ENCODE peak calls at places on chromosomes 4 and X, in six cellular contexts. H, K, D, U, R and S are unnamed samples.

GRCh38 chr4:87150498-87151261 is 69.7 kb downstream of the KLHL8 start:
- DNase-seq in D (peak), H (peak), U (peak), K (peak), R (peak), S (no peak)

GRCh38 chrX:19017271-19017670 is 33.4 kb upstream of the PHKA2 start:
- DNase-seq in R (peak), H (no peak), U (peak), D (no peak), K (peak), S (no peak)

GRCh38 chrX:39645059-39645895 is 452.5 kb downstream of the BCOR start:
- DNase-seq in R (no peak), D (no peak), U (peak), H (no peak), K (peak), S (peak)

GRCh38 chr4:38231626-38232025 is 271.4 kb downstream of the PTTG2 start:
- DNase-seq in R (no peak), U (peak), D (no peak), H (no peak), K (no peak), S (no peak)

GRCh38 chr4:149784018-149784417 is 31.6 kb downstream of the IQCM start:
- DNase-seq in U (no peak), H (no peak), D (no peak), K (peak), R (no peak), S (no peak)

GRCh38 chr4:159177265-159178146 is 74.6 kb downstream of the RAPGEF2 start:
- DNase-seq in K (no peak), D (no peak), R (no peak), U (no peak), H (no peak), S (no peak)

GRCh38 chr4:66943117-66943516 is 602.2 kb downstream of the CENPC start:
- DNase-seq in R (no peak), K (no peak), U (no peak), D (peak), H (no peak), S (no peak)

GRCh38 chr4:171644430-171645057 is 168.7 kb upstream of the GALNTL6 start:
- DNase-seq in H (no peak), R (no peak), U (no peak), D (peak), K (no peak), S (no peak)

GRCh38 chr4:71586087-71586763 is 197.7 kb downstream of the GC start:
- DNase-seq in U (no peak), R (no peak), D (no peak), H (no peak), K (peak), S (no peak)

GRCh38 chrX:69229436-69229835 is 64.2 kb upstream of the PJA1 start:
- DNase-seq in D (no peak), K (peak), U (no peak), H (no peak), R (no peak), S (no peak)

DNA sequence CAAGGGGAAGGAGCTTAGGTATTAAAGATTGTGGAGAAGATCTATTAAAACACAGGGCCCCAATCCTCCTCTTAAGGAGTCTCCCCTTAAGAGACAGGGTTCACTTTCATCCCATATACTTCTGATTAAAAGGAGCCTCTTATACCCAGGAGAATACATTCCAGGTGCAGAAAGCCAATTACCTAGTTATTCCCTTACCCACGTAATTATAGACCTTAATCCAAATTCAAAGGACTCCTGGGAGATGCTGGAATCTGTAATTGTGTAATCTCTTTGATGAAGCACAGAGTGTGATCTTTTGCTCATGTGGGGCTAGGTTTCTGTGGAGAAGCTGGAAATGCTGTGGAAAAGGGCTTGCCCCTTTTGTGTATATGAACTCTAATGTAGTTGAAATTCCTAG is 1.4 kb upstream of the SEC24B start:
- DNase-seq in U (no peak), H (no peak), K (no peak), R (no peak), D (no peak), S (no peak)
- H3K9ac ChIP-seq in U (no peak), H (peak), K (no peak), R (peak), D (no peak), S (peak)

GRCh38 chr4:140150886-140151699 is 2.9 kb downstream of the MAML3 start:
- DNase-seq in K (peak), R (peak), H (peak), U (peak), D (peak), S (peak)

GRCh38 chr4:140151700-140152014 is 2.3 kb downstream of the MAML3 start:
- DNase-seq in U (peak), H (peak), D (peak), R (no peak), K (peak), S (peak)

GRCh38 chr4:140152760-140153418 is 1.1 kb downstream of the MAML3 start:
- DNase-seq in H (no peak), D (peak), K (peak), R (peak), U (peak), S (peak)

GRCh38 chr4:140153419-140153743 is 603 bp downstream of the MAML3 start:
- DNase-seq in H (no peak), K (no peak), R (no peak), D (no peak), U (no peak), S (no peak)

DNA sequence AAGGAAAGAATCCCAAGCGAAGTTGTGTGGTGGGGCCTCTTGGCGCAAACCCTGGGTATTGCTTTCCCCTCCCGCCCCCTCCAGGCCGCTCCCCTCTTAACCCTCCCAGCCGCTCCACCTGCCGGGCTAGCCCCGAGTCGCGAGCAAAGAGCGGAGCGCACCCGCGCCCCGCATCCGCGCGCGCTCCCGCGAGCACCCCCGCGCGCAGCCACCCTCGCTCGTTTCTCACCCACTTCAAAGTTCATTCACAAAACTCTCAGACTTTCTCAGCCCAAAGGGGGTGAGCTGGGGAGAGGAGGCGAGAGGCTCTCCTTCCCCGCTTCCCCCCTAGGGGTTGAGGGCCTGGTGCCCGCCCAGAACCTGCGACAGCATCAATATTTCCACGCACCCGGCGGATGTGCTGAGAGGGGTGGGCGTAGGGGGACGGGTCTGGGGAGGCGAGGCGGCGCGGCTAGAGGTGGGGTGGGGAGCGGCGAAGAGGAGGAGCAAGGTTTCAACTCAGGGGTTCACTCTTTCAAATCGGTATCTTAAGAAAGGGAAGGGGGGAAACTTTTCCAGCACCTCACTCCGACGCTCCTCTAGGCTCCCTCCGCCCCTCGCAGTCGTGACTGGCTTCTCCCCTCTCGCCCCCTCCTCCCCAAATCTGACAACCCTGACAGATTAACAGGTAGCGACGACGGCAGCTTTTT is 1.8 kb downstream of the MAML3 start:
- DNase-seq in H (peak), K (peak), R (peak), U (peak), D (peak), S (peak)
- TF ChIP-seq CTCF in H (no peak), K (peak), R (peak), U (no peak), D (peak), S (no peak)

DNA sequence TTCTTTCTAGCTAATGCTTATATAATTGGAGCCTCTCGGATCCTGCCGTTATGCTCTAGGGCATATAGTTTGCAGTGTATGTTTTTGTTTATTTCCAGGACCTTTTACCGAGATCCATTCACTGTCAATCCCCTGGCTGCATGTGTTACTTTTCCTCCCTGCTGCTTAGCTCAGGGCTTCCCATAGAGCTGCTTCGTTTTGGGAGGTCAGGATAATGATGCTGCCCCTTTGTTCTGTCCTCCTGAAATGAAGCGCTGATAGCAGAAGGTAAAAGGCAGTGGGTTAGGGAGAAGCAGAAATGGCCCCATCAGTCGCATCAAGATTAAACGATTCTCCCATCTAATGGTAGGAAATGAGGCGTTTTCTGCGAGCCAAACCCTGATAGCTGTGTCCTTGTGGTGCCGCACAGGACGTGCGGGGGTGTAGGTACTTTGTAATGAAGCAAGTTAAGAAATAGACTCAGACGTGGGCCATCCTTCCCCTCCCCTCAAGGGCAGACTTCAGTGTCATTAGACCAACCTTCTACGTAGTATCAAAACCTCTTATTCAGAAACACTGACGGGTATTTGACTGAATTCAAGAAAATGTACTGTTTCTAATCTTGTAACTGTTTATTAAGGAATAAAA is 37.3 kb downstream of the AFF2 start:
- DNase-seq in D (no peak), R (no peak), U (no peak), K (no peak), H (no peak), S (no peak)
- H3K4me3 ChIP-seq in D (no peak), R (no peak), U (no peak), K (no peak), H (no peak), S (no peak)

GRCh38 chrX:41167888-41168287 is 82.6 kb downstream of the USP9X start:
- DNase-seq in R (no peak), U (no peak), D (no peak), K (peak), H (no peak), S (no peak)

GRCh38 chrX:41164469-41164868 is 79.2 kb downstream of the USP9X start:
- DNase-seq in U (peak), H (no peak), K (no peak), D (no peak), R (no peak), S (no peak)
- H3K9ac ChIP-seq in U (no peak), H (no peak), K (no peak), D (no peak), R (no peak), S (no peak)

GRCh38 chr4:56226579-56226978 is 160.7 kb downstream of the AASDH start:
- DNase-seq in R (peak), U (no peak), H (no peak), D (no peak), K (no peak), S (no peak)
- TF ChIP-seq CTCF in R (no peak), U (no peak), H (no peak), D (no peak), K (no peak), S (no peak)

DNA sequence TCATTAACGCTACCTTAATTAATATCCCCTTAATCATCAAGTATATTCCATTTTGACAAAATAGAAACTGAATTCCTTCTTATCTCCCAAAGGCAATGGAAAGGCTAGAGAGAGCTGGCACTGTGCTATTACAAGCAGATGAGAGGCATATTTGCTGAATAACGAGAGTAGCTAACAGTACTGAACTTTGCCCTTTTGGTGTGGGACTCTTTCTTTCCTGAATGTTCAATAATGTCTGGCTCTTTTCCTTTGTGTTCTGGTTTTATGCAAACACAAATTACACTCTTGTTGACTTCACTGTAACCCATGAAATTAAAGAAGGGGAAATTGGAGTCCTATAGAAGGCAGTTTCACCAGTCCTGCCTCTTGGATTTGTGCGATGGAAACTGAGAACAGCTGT is 63.5 kb downstream of the SHROOM3 start:
- DNase-seq in R (no peak), U (no peak), H (no peak), D (no peak), K (no peak), S (no peak)
- H3K4me3 ChIP-seq in R (no peak), U (no peak), H (no peak), D (no peak), K (no peak), S (no peak)

DNA sequence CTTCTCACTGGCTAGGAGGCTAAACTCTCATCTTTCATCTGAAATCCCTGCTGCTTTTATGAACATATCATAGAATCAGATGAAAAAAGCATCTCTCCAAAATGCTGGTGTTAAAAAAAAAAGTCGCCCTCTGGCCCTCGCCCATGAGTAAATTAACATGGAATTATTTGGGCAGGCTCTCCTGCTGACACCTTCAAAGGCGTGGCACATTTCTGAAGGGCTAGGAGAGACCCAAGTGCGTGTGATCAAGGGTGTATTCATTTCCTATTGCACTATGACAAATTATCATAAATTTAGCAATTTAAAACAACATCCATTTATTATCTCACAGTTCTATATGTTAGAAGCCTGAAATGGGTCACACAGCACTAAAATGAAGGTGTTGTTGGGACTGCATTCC is 5.1 kb downstream of the ANXA3 start:
- DNase-seq in D (no peak), H (peak), U (no peak), R (no peak), K (peak), S (no peak)
- H3K9ac ChIP-seq in D (no peak), H (peak), U (no peak), R (no peak), K (no peak), S (no peak)

GRCh38 chr4:176642472-176642871 is 150.2 kb downstream of the VEGFC start:
- DNase-seq in R (peak), K (no peak), D (no peak), U (no peak), H (no peak), S (no peak)
- TF ChIP-seq CTCF in R (peak), K (no peak), D (no peak), U (no peak), H (no peak), S (no peak)